ENCODE peak calls at places on chromosomes 11 and 22, in five cellular contexts. D is fibroblast of the conjunctiva, J is NCI-H1092, A is posterior cingulate gyrus, V is GM12878. I is an unnamed sample.

GRCh38 chr22:26196657-26197056 is 27.4 kb downstream of the SEZ6L start:
- DNase-seq in D (no peak), J (no peak), A (no peak), V (no peak), I (no peak)

GRCh38 chr11:119461250-119461963 is 38.4 kb upstream of the THY1 start:
- DNase-seq in D (no peak), J (peak; percentile 15), A (no peak), V (no peak), I (no peak)

GRCh38 chr11:20042717-20043392 is 117.4 kb downstream of the DBX1 start:
- DNase-seq in D (no peak), J (no peak), A (no peak), V (no peak), I (no peak)

GRCh38 chr11:134780486-134781155 is 368.6 kb upstream of the B3GAT1 start:
- DNase-seq in D (no peak), J (no peak), A (no peak), V (no peak), I (no peak)

GRCh38 chr11:17711836-17712235 is 7.5 kb upstream of the MYOD1 start:
- DNase-seq in D (no peak), J (no peak), A (no peak), V (no peak), I (no peak)

GRCh38 chr22:45918455-45919370 is 58.2 kb downstream of the WNT7B start:
- DNase-seq in D (no peak), J (no peak), A (no peak), V (no peak), I (no peak)

GRCh38 chr11:12599408-12600143 is 74.6 kb upstream of the TEAD1 start:
- DNase-seq in D (no peak), J (peak; percentile 33), A (peak; percentile 54), V (peak; percentile 2), I (no peak)

GRCh38 chr11:17743808-17744119 is 9.2 kb downstream of the KCNC1 start:
- DNase-seq in D (no peak), J (no peak), A (no peak), V (no peak), I (no peak)

GRCh38 chr11:134569195-134569594 is 157.2 kb upstream of the B3GAT1 start:
- DNase-seq in D (no peak), J (no peak), A (no peak), V (no peak), I (no peak)

GRCh38 chr11:34564807-34565241 is 51.2 kb upstream of the ELF5 start:
- DNase-seq in D (no peak), J (no peak), A (no peak), V (no peak), I (no peak)

GRCh38 chr11:118921929-118922744 is 3.6 kb downstream of the BCL9L start:
- DNase-seq in D (no peak), J (no peak), A (no peak), V (no peak), I (no peak)

GRCh38 chr22:50737728-50738648 is at the start of gene ACR:
- DNase-seq in D (no peak), J (no peak), A (no peak), V (no peak), I (no peak)

GRCh38 chr11:10623797-10624761 is 55.6 kb upstream of the LYVE1 start:
- DNase-seq in D (no peak), J (peak; percentile 55), A (peak; percentile 40), V (no peak), I (no peak)

GRCh38 chr11:63537293-63538101 is 889 bp downstream of the PLAAT4 start:
- DNase-seq in D (peak; percentile 54), J (peak; percentile 93), A (peak; percentile 62), V (no peak), I (peak; percentile 21)

GRCh38 chr11:77525455-77526091 is 51.7 kb upstream of the PAK1 start:
- DNase-seq in D (no peak), J (no peak), A (no peak), V (no peak), I (no peak)

GRCh38 chr11:47412152-47412746 is 3.9 kb downstream of the SLC39A13 start:
- DNase-seq in D (no peak), J (no peak), A (peak; percentile 48), V (no peak), I (no peak)

GRCh38 chr22:38464992-38465672 is 2.8 kb upstream of the KDELR3 start:
- DNase-seq in D (no peak), J (no peak), A (no peak), V (no peak), I (no peak)

GRCh38 chr11:19080579-19080993 is 20.1 kb upstream of the MRGPRX2 start:
- DNase-seq in D (no peak), J (no peak), A (peak; percentile 33), V (no peak), I (peak; percentile 28)

GRCh38 chr11:394034-394857 is at the start of gene PKP3:
- DNase-seq in D (no peak), J (no peak), A (no peak), V (no peak), I (no peak)

GRCh38 chr22:19117111-19117512 is 5.1 kb downstream of the DGCR2 start:
- DNase-seq in D (no peak), J (no peak), A (no peak), V (no peak), I (no peak)

GRCh38 chr22:39209756-39210155 is 35.0 kb downstream of the PDGFB start:
- DNase-seq in D (no peak), J (peak; percentile 19), A (no peak), V (no peak), I (no peak)

GRCh38 chr22:17734197-17734596 is 40.1 kb downstream of the BID start:
- DNase-seq in D (no peak), J (no peak), A (no peak), V (peak; percentile 8), I (no peak)

GRCh38 chr11:3824714-3825472 is 15.9 kb downstream of the RHOG start:
- DNase-seq in D (no peak), J (no peak), A (peak; percentile 72), V (no peak), I (no peak)

GRCh38 chr22:48675141-48675827 is 1152.4 kb downstream of the BRD1 start:
- DNase-seq in D (no peak), J (no peak), A (no peak), V (no peak), I (no peak)

GRCh38 chr11:67373916-67374570 is 645 bp upstream of the CLCF1 start:
- DNase-seq in D (peak; percentile 94), J (no peak), A (no peak), V (no peak), I (peak; percentile 95)

GRCh38 chr11:113694390-113694789 is 11.7 kb downstream of the TMPRSS5 start:
- DNase-seq in D (no peak), J (no peak), A (no peak), V (no peak), I (no peak)

GRCh38 chr11:88484873-88485621 is 147.5 kb upstream of the CTSC start:
- DNase-seq in D (peak; percentile 16), J (no peak), A (no peak), V (peak; percentile 27), I (no peak)

GRCh38 chr11:117146521-117146920 is 2.4 kb downstream of the PAFAH1B2 start:
- DNase-seq in D (no peak), J (no peak), A (no peak), V (no peak), I (no peak)

GRCh38 chr11:59158206-59159068 is 13.5 kb upstream of the DTX4 start:
- DNase-seq in D (peak; percentile 68), J (peak; percentile 42), A (peak; percentile 51), V (no peak), I (no peak)

GRCh38 chr11:134866981-134867675 is 455.1 kb upstream of the B3GAT1 start:
- DNase-seq in D (no peak), J (no peak), A (no peak), V (no peak), I (no peak)

GRCh38 chr22:24142241-24142640 is 39.0 kb upstream of the SUSD2 start:
- DNase-seq in D (no peak), J (no peak), A (no peak), V (no peak), I (no peak)

GRCh38 chr11:6319879-6320410 is 356 bp downstream of the CAVIN3 start:
- DNase-seq in D (peak; percentile 92), J (no peak), A (no peak), V (no peak), I (peak; percentile 89)

I was measured in GM04504.